ENCODE peak calls at places on chromosome 11, in seven cellular contexts. V, Y, F, E, B, U and H are unnamed samples.

GRCh38 chr11:102763440-102763839 is 17.0 kb downstream of the MMP10 start:
- DNase-seq in V (no peak), Y (no peak), F (no peak), E (no peak), B (no peak), U (no peak), H (no peak)

GRCh38 chr11:63711838-63712237 is 30.5 kb downstream of the RTN3 start:
- DNase-seq in V (no peak), Y (no peak), F (no peak), E (no peak), B (no peak), U (no peak), H (no peak)

GRCh38 chr11:130136107-130136506 is 23.5 kb upstream of the ST14 start:
- DNase-seq in V (no peak), Y (no peak), F (no peak), E (no peak), B (no peak), U (no peak), H (no peak)

GRCh38 chr11:30342736-30343166 is 19.8 kb downstream of the ARL14EP start:
- DNase-seq in V (no peak), Y (no peak), F (no peak), E (peak; percentile 13), B (no peak), U (peak; percentile 97), H (no peak)

GRCh38 chr11:112364962-112365481 is 104.4 kb upstream of the PLET1 start:
- DNase-seq in V (no peak), Y (peak; percentile 51), F (peak; percentile 66), E (peak; percentile 35), B (peak; percentile 24), U (no peak), H (no peak)

GRCh38 chr11:5684627-5685362 is at the start of gene TRIM5:
- DNase-seq in V (peak; percentile 94), Y (peak; percentile 94), F (peak; percentile 86), E (peak; percentile 87), B (peak; percentile 88), U (peak; percentile 86), H (peak; percentile 97)

GRCh38 chr11:116796548-116796947 is 4.9 kb upstream of the APOA5 start:
- DNase-seq in V (no peak), Y (no peak), F (no peak), E (no peak), B (no peak), U (no peak), H (no peak)

GRCh38 chr11:82675838-82676237 is 57.8 kb downstream of the FAM181B start:
- DNase-seq in V (no peak), Y (no peak), F (no peak), E (no peak), B (no peak), U (no peak), H (no peak)

GRCh38 chr11:21460082-21460481 is 732.8 kb upstream of the ANO5 start:
- DNase-seq in V (no peak), Y (peak; percentile 16), F (no peak), E (no peak), B (no peak), U (no peak), H (no peak)

GRCh38 chr11:124586247-124586860 is 16.6 kb downstream of the OR8A1 start:
- DNase-seq in V (peak; percentile 78), Y (peak; percentile 50), F (peak; percentile 50), E (peak; percentile 44), B (peak; percentile 18), U (no peak), H (no peak)

GRCh38 chr11:95816037-95816436 is 25.7 kb downstream of the CEP57 start:
- DNase-seq in V (no peak), Y (no peak), F (no peak), E (no peak), B (no peak), U (no peak), H (no peak)

GRCh38 chr11:118338637-118339061 is 3.9 kb downstream of the CD3D start:
- DNase-seq in V (no peak), Y (no peak), F (no peak), E (peak; percentile 63), B (no peak), U (no peak), H (no peak)

GRCh38 chr11:8685820-8686219 is 3.2 kb downstream of the RPL27A start:
- DNase-seq in V (no peak), Y (no peak), F (no peak), E (no peak), B (no peak), U (no peak), H (no peak)

GRCh38 chr11:8689726-8690255 is 7.2 kb downstream of the RPL27A start:
- DNase-seq in V (no peak), Y (no peak), F (no peak), E (no peak), B (no peak), U (no peak), H (no peak)

GRCh38 chr11:8690374-8691342 is 8.1 kb downstream of the RPL27A start:
- DNase-seq in V (no peak), Y (no peak), F (no peak), E (no peak), B (no peak), U (no peak), H (no peak)

GRCh38 chr11:8686325-8686724 is 3.7 kb downstream of the RPL27A start:
- DNase-seq in V (no peak), Y (no peak), F (no peak), E (no peak), B (no peak), U (no peak), H (no peak)

GRCh38 chr11:8688414-8689362 is 6.1 kb downstream of the RPL27A start:
- DNase-seq in V (peak; percentile 95), Y (peak; percentile 98), F (peak; percentile 97), E (peak; percentile 96), B (peak; percentile 96), U (peak; percentile 92), H (peak; percentile 95)
- TF ChIP-seq POLR2A in V (no peak), Y (peak; percentile 83), F (no peak), E (peak; percentile 92), B (no peak), U (peak; percentile 92), H (peak; percentile 82)

GRCh38 chr11:65278351-65278750 is 16.6 kb downstream of the POLA2 start:
- DNase-seq in V (no peak), Y (no peak), F (no peak), E (no peak), B (no peak), U (no peak), H (no peak)

GRCh38 chr11:65275906-65276305 is 14.1 kb downstream of the POLA2 start:
- DNase-seq in V (no peak), Y (no peak), F (no peak), E (no peak), B (no peak), U (no peak), H (no peak)

GRCh38 chr11:65280646-65281045 is 18.9 kb downstream of the POLA2 start:
- DNase-seq in V (no peak), Y (no peak), F (no peak), E (no peak), B (no peak), U (no peak), H (no peak)

GRCh38 chr11:65277878-65278277 is 16.1 kb downstream of the POLA2 start:
- DNase-seq in V (no peak), Y (no peak), F (no peak), E (no peak), B (no peak), U (no peak), H (no peak)

GRCh38 chr11:65279713-65280459 is 18.1 kb downstream of the POLA2 start:
- DNase-seq in V (no peak), Y (peak; percentile 84), F (no peak), E (no peak), B (peak; percentile 62), U (peak; percentile 46), H (peak; percentile 56)
- TF ChIP-seq POLR2A in V (no peak), Y (no peak), F (no peak), E (no peak), B (no peak), U (no peak), H (no peak)

GRCh38 chr11:72091292-72091691 is 10.6 kb downstream of the LRRC51 start:
- DNase-seq in V (peak; percentile 86), Y (peak; percentile 67), F (peak; percentile 74), E (peak; percentile 82), B (peak; percentile 69), U (no peak), H (no peak)
- TF ChIP-seq POLR2A in V (no peak), Y (no peak), F (no peak), E (no peak), B (no peak), U (no peak), H (no peak)

GRCh38 chr11:47247502-47247901 is 1.1 kb downstream of the ACP2 start:
- DNase-seq in V (no peak), Y (no peak), F (no peak), E (no peak), B (no peak), U (no peak), H (no peak)

GRCh38 chr11:47249378-47249715 is 733 bp upstream of the ACP2 start:
- DNase-seq in V (no peak), Y (no peak), F (no peak), E (no peak), B (no peak), U (no peak), H (no peak)

GRCh38 chr11:47248304-47248663 is 330 bp downstream of the ACP2 start:
- DNase-seq in V (no peak), Y (no peak), F (no peak), E (no peak), B (no peak), U (peak; percentile 39), H (no peak)

GRCh38 chr11:47251751-47252150 is 3.1 kb upstream of the ACP2 start:
- DNase-seq in V (no peak), Y (no peak), F (no peak), E (no peak), B (no peak), U (no peak), H (no peak)

DNA sequence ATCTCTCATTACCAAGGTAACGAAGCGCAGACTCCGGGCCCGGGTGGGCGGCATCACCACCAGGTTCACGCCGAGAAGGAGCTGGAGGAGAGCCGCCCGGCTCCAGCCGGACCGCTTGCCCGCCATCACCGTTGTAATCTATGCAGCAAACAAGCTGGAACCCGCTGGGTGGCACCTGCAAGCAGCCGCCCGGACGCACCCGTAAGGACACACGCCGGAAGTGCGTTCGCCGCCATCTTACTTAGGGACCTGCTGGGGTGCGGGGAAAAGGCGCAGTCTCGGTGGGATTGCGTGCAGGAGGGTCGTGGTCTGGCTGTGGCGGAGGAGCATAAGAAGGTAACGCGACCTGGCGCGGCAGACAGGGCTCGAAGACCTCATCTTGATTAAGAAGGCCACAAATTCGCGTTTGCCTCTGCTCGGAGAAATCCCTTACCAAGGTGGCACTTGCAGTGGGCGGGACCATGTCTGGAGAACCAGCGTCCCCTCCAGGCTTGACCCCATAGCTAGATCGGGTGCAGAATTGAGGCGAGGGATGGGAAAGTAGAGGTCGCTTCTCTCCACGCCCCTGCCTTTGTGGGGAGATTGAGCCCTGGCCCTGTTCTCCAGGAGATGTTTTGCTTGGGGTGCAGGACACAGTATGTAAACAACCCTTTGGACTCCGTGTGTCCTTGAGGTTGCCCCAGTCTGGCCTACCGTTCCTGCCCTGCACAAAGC is at the start of gene ACP2:
- DNase-seq in V (peak; percentile 95), Y (peak; percentile 94), F (peak; percentile 91), E (peak; percentile 91), B (peak; percentile 84), U (peak; percentile 64), H (peak; percentile 78)
- TF ChIP-seq POLR2A in V (no peak), Y (peak; percentile 83), F (peak; percentile 55), E (peak; percentile 72), B (peak; percentile 25), U (peak; percentile 94), H (peak; percentile 82)